ENCODE peak calls at places on chromosomes 11 and 22, in nine cellular contexts. I, J, T, W, B, N, P, A and R are unnamed samples.

GRCh38 chr11:2902784-2903671 is 17.5 kb upstream of the CDKN1C start:
- DNase-seq in I (no peak), J (peak), T (no peak), W (no peak), B (no peak), N (no peak), P (no peak), A (no peak), R (no peak)

GRCh38 chr11:119742263-119742861 is 13.4 kb upstream of the NECTIN1 start:
- DNase-seq in I (peak), J (no peak), T (no peak), W (no peak), B (peak), N (no peak), P (no peak), A (peak), R (peak)

GRCh38 chr22:29144786-29145160 is 60.9 kb upstream of the EMID1 start:
- DNase-seq in I (no peak), J (no peak), T (no peak), W (no peak), B (no peak), N (no peak), P (no peak), A (peak), R (no peak)

GRCh38 chr11:11450744-11451362 is 97.8 kb upstream of the CSNK2A3 start:
- DNase-seq in I (no peak), J (peak), T (no peak), W (no peak), B (no peak), N (no peak), P (no peak), A (no peak), R (no peak)

GRCh38 chr22:44085743-44086741 is 61.9 kb downstream of the PARVB start:
- DNase-seq in I (peak), J (peak), T (peak), W (peak), B (no peak), N (peak), P (no peak), A (peak), R (peak)

GRCh38 chr11:118012083-118012669 is 26.0 kb downstream of the IL10RA start:
- DNase-seq in I (no peak), J (no peak), T (peak), W (no peak), B (peak), N (no peak), P (peak), A (no peak), R (peak)

GRCh38 chr11:58866788-58867187 is 22.3 kb upstream of the GLYATL2 start:
- DNase-seq in I (no peak), J (no peak), T (no peak), W (no peak), B (no peak), N (no peak), P (no peak), A (no peak), R (no peak)

GRCh38 chr11:12013771-12014170 is 5.3 kb upstream of the DKK3 start:
- DNase-seq in I (no peak), J (no peak), T (no peak), W (no peak), B (no peak), N (no peak), P (no peak), A (no peak), R (no peak)

GRCh38 chr11:58963551-58964075 is 24.3 kb downstream of the GLYATL1 start:
- DNase-seq in I (peak), J (peak), T (no peak), W (no peak), B (peak), N (no peak), P (no peak), A (peak), R (no peak)

GRCh38 chr11:134573857-134574256 is 161.8 kb upstream of the B3GAT1 start:
- DNase-seq in I (no peak), J (no peak), T (peak), W (no peak), B (no peak), N (no peak), P (no peak), A (no peak), R (no peak)

GRCh38 chr22:25779426-25779825 is 37.4 kb downstream of the MYO18B start:
- DNase-seq in I (no peak), J (no peak), T (no peak), W (no peak), B (no peak), N (no peak), P (no peak), A (no peak), R (no peak)

GRCh38 chr11:130513132-130513531 is 64.7 kb downstream of the ADAMTS15 start:
- DNase-seq in I (no peak), J (no peak), T (no peak), W (no peak), B (no peak), N (peak), P (no peak), A (no peak), R (no peak)

GRCh38 chr22:36773935-36774334 is 2.0 kb downstream of the IFT27 start:
- DNase-seq in I (no peak), J (peak), T (no peak), W (no peak), B (no peak), N (no peak), P (no peak), A (no peak), R (no peak)

GRCh38 chr22:17194213-17194612 is 25.0 kb downstream of the ADA2 start:
- DNase-seq in I (no peak), J (no peak), T (no peak), W (no peak), B (no peak), N (no peak), P (no peak), A (peak), R (no peak)